ENCODE peak calls at places on chromosomes 12 and 14, in four cellular contexts. A is upper lobe of left lung, L is psoas muscle, J is thoracic aorta. V is an unnamed sample.

GRCh38 chr14:97977711-97978261 is 1180.6 kb downstream of the VRK1 start:
- DNase-seq in L (peak; percentile 72), A (peak; percentile 91), J (peak; percentile 27), V (peak; percentile 66)

GRCh38 chr12:54300732-54301427 is at the start of gene NFE2:
- DNase-seq in A (peak; percentile 92), J (no peak), L (peak; percentile 46), V (peak; percentile 82)

GRCh38 chr14:48384786-48385185 is 709.4 kb upstream of the MDGA2 start:
- DNase-seq in J (no peak), A (no peak), L (no peak), V (no peak)

GRCh38 chr14:101369194-101369915 is 191.9 kb upstream of the DIO3 start:
- DNase-seq in J (no peak), A (peak; percentile 82), L (no peak), V (no peak)

GRCh38 chr12:100672075-100672592 is 98.7 kb downstream of the GAS2L3 start:
- DNase-seq in L (no peak), A (peak; percentile 27), J (no peak), V (no peak)

GRCh38 chr12:116267948-116268347 is 9.5 kb downstream of the MED13L start:
- DNase-seq in J (no peak), L (no peak), A (no peak), V (no peak)

GRCh38 chr12:112346194-112346593 is 36.0 kb downstream of the HECTD4 start:
- DNase-seq in L (no peak), J (no peak), A (no peak), V (no peak)

GRCh38 chr14:52781629-52782028 is 9.8 kb downstream of the GNPNAT1 start:
- DNase-seq in L (no peak), A (no peak), J (no peak), V (no peak)

GRCh38 chr14:69094481-69094880 is 58.4 kb downstream of the DCAF5 start:
- DNase-seq in A (no peak), L (no peak), J (no peak), V (no peak)

GRCh38 chr14:73457050-73457934 is 1.1 kb downstream of the NUMB start:
- DNase-seq in J (no peak), A (peak; percentile 64), L (peak; percentile 25), V (peak; percentile 46)

GRCh38 chr12:81329088-81329487 is 251.2 kb downstream of the ACSS3 start:
- DNase-seq in L (no peak), A (no peak), J (no peak), V (no peak)

GRCh38 chr12:106910202-106910601 is 45.5 kb upstream of the TMEM263 start:
- DNase-seq in J (no peak), A (no peak), L (no peak), V (no peak)

GRCh38 chr14:68820999-68821683 is 28.3 kb upstream of the ZFP36L1 start:
- DNase-seq in A (peak; percentile 78), J (no peak), L (no peak), V (no peak)

GRCh38 chr14:35261774-35262173 is 30.4 kb upstream of the PSMA6 start:
- DNase-seq in J (no peak), A (no peak), L (no peak), V (no peak)

GRCh38 chr14:56742391-56742790 is 67.9 kb downstream of the OTX2 start:
- DNase-seq in J (no peak), A (no peak), L (no peak), V (no peak)

GRCh38 chr12:116524964-116525379 is 34.2 kb upstream of the MAP1LC3B2 start:
- DNase-seq in A (no peak), J (no peak), L (no peak), V (no peak)

GRCh38 chr12:128969480-128970055 is 116.3 kb downstream of the GLT1D1 start:
- DNase-seq in L (no peak), J (no peak), A (peak; percentile 77), V (no peak)

GRCh38 chr14:48429512-48429911 is 754.1 kb upstream of the MDGA2 start:
- DNase-seq in J (no peak), A (no peak), L (no peak), V (no peak)

GRCh38 chr12:117282490-117282889 is 78.9 kb downstream of the NOS1 start:
- DNase-seq in A (no peak), J (no peak), L (no peak), V (no peak)

GRCh38 chr14:101626331-101626730 is 65.0 kb downstream of the DIO3 start:
- DNase-seq in A (no peak), L (no peak), J (no peak), V (no peak)

GRCh38 chr14:23695220-23695999 is 59.2 kb downstream of the DHRS2 start:
- DNase-seq in J (no peak), L (peak; percentile 17), A (peak; percentile 77), V (no peak)

GRCh38 chr12:54591001-54591591 is 2.6 kb upstream of the PPP1R1A start:
- DNase-seq in L (no peak), J (no peak), A (no peak), V (no peak)

GRCh38 chr12:1595690-1596347 is 1.4 kb upstream of the FBXL14 start:
- DNase-seq in L (no peak), J (no peak), A (no peak), V (no peak)
- H3K4me1 ChIP-seq in L (peaks cover 33% of the 10 kb centered on the region), J (peaks cover 38% of the 10 kb centered on the region), A (peaks cover 30% of the 10 kb centered on the region), V (peaks cover 4% of the 10 kb centered on the region)

GRCh38 chr14:93004699-93005082 is 81.7 kb downstream of the CHGA start:
- DNase-seq in L (no peak), A (no peak), J (no peak), V (no peak)
- H3K27ac ChIP-seq in L (no peak overlapping the region), A (no peak overlapping the region), J (no peak overlapping the region), V (no peak overlapping the region)

GRCh38 chr14:84535491-84535890 is 994.5 kb upstream of the FLRT2 start:
- DNase-seq in L (no peak), J (no peak), A (no peak), V (no peak)

GRCh38 chr14:84527706-84528105 is 1002.2 kb upstream of the FLRT2 start:
- DNase-seq in L (no peak), J (no peak), A (no peak), V (no peak)

DNA sequence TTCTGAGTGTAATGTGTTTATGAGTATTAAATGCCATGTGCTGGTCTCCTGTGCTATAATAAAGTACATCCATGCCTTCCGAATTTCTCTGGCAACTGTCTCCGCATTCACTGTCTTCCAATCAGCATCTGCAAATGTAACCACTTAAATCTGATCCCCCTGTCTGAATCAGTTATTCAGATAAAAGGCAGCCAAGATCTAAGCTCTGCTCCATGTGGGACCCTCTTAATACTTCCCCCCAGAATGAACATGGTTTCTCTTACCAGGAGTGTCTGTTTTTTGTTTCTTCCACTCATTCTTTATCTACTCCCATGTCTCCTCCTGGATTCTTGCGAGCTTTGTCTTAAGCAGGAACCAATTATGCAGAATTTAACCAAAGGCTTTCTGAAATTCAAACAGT is 996.8 kb upstream of the FLRT2 start:
- DNase-seq in L (no peak), J (no peak), A (no peak), V (no peak)
- H3K4me3 ChIP-seq in L (no peak overlapping the region), J (no peak overlapping the region), A (no peak overlapping the region), V (no peak overlapping the region)

GRCh38 chr14:39428118-39428517 is 4.1 kb downstream of the FBXO33 start:
- DNase-seq in A (no peak), L (no peak), J (no peak), V (no peak)
- H3K4me1 ChIP-seq in A (peaks cover 49% of the 10 kb centered on the region), L (peaks cover 42% of the 10 kb centered on the region), J (peaks cover 69% of the 10 kb centered on the region), V (no peaks in the 10 kb centered on the region)

DNA sequence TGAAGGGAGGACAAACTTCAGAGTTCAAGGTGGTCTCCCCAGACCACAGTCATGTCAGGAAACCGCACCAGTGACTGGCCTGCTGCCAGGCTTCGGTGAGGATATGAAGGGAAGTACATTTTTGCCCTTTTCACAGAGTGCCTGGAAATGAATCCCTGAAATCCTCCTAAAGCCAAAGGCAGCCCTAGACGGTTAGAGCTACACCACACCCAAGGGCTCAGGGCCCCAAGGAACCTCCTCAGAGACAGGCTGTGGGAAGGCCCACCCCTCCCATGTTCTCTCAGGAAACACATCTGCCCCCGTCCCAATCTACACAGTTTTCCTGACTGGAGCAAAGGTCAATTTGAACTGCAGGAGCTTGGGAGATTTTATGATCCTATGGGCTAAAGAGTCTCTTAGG is 9.3 kb upstream of the RNASE1 start:
- DNase-seq in A (no peak), J (no peak), L (no peak), V (peak; percentile 51)
- H3K27ac ChIP-seq in A (no peak overlapping the region), J (no peak overlapping the region), L (no peak overlapping the region), V (peak overlapping the region; percentile 71)

GRCh38 chr12:14573118-14573517 is 5.4 kb upstream of the PLBD1 start:
- DNase-seq in A (no peak), L (no peak), J (no peak), V (no peak)

GRCh38 chr12:14578646-14579045 is 11.0 kb upstream of the PLBD1 start:
- DNase-seq in L (no peak), J (no peak), A (no peak), V (no peak)

GRCh38 chr12:14575585-14575984 is 7.9 kb upstream of the PLBD1 start:
- DNase-seq in L (no peak), J (no peak), A (no peak), V (no peak)

GRCh38 chr12:14577344-14577743 is 9.7 kb upstream of the PLBD1 start:
- DNase-seq in A (no peak), J (no peak), L (no peak), V (no peak)

DNA sequence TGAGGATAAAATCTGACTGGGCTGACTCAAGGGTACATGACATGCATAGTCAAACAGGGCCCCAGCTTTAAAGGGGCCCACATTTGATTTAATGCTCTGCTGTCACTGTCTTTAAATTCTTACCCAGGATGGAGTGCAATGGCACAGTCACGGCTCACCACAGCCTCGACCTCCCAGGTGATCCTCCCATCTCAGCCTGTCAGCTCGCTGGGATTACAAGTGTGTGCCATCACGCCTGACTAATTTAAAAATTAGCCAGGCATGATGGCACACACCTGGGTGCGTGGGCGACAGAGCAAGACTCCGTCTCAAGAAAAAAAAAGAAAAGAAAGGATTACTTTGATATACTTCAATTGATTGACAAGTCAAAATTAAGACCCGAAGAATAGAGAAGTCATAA is 9.2 kb upstream of the PLBD1 start:
- DNase-seq in J (no peak), L (no peak), A (no peak), V (no peak)
- H3K4me3 ChIP-seq in J (no peak overlapping the region), L (no peak overlapping the region), A (no peak overlapping the region), V (no peak overlapping the region)